ENCODE peak calls at places on chromosomes 5 and 9, in seven cellular contexts. K is right atrium auricular region, L is esophagus squamous epithelium, N is fibroblast of lung, B is upper lobe of right lung, Z is heart right ventricle, V is lower lobe of right lung. J is an unnamed sample.

GRCh38 chr9:133779516-133780403 is 41.6 kb upstream of the SARDH start:
- DNase-seq in N (no peak), L (no peak), B (no peak), V (no peak), K (no peak), Z (no peak), J (no peak)

GRCh38 chr5:9340095-9340494 is 205.8 kb downstream of the SEMA5A start:
- DNase-seq in K (no peak), Z (peak; percentile 35), N (peak; percentile 36), V (no peak), B (no peak), L (no peak), J (no peak)

GRCh38 chr5:100802188-100802587 is 100.9 kb downstream of the ST8SIA4 start:
- DNase-seq in L (no peak), B (no peak), V (no peak), N (no peak), K (no peak), Z (no peak), J (no peak)

GRCh38 chr5:53334431-53334941 is 145.9 kb upstream of the FST start:
- DNase-seq in V (no peak), N (peak; percentile 85), K (no peak), L (no peak), B (no peak), Z (no peak), J (no peak)

GRCh38 chr5:2270467-2270866 is 387.7 kb upstream of the IRX4 start:
- DNase-seq in Z (no peak), B (no peak), N (no peak), K (no peak), L (no peak), V (no peak), J (no peak)

GRCh38 chr9:10007356-10007755 is 605.4 kb downstream of the PTPRD start:
- DNase-seq in L (no peak), Z (no peak), B (no peak), N (no peak), V (no peak), K (no peak), J (no peak)

GRCh38 chr9:78932849-78933627 is 636.1 kb downstream of the PSAT1 start:
- DNase-seq in N (peak; percentile 84), B (no peak), Z (no peak), V (no peak), L (no peak), K (no peak), J (no peak)

GRCh38 chr5:37665272-37665671 is 174.6 kb downstream of the GDNF start:
- DNase-seq in Z (no peak), K (no peak), B (no peak), V (no peak), L (no peak), N (peak; percentile 57), J (no peak)

GRCh38 chr5:134512661-134512999 is 12.8 kb upstream of the JADE2 start:
- DNase-seq in K (no peak), B (no peak), L (no peak), Z (no peak), N (no peak), V (no peak), J (no peak)

GRCh38 chr5:66633754-66634153 is 37.6 kb downstream of the MAST4 start:
- DNase-seq in K (no peak), Z (no peak), B (no peak), N (no peak), L (no peak), V (no peak), J (no peak)

GRCh38 chr5:56552612-56553268 is 262.6 kb upstream of the MAP3K1 start:
- DNase-seq in L (no peak), B (no peak), N (peak; percentile 59), K (no peak), V (no peak), Z (no peak), J (no peak)

GRCh38 chr5:111197523-111197922 is 26.7 kb upstream of the CAMK4 start:
- DNase-seq in V (no peak), L (no peak), Z (no peak), K (no peak), B (no peak), N (peak; percentile 1), J (no peak)

GRCh38 chr5:131379071-131379538 is 115.3 kb downstream of the CDC42SE2 start:
- DNase-seq in B (no peak), Z (no peak), K (no peak), N (peak; percentile 25), L (no peak), V (no peak), J (no peak)

GRCh38 chr5:10036136-10036535 is 213.6 kb downstream of the ATPSCKMT start:
- DNase-seq in N (peak; percentile 65), K (no peak), B (no peak), L (no peak), Z (no peak), V (no peak), J (no peak)

GRCh38 chr5:125575561-125576504 is 829.4 kb upstream of the ZNF608 start:
- DNase-seq in B (no peak), Z (no peak), V (no peak), K (no peak), L (no peak), N (peak; percentile 49), J (no peak)

GRCh38 chr5:41368158-41368557 is 142.2 kb downstream of the PLCXD3 start:
- DNase-seq in K (no peak), Z (no peak), L (no peak), B (no peak), V (no peak), N (peak; percentile 52), J (no peak)

GRCh38 chr9:126643945-126644527 is 30.3 kb downstream of the LMX1B start:
- DNase-seq in V (no peak), Z (no peak), L (no peak), N (no peak), K (no peak), B (no peak), J (no peak)

GRCh38 chr5:122151640-122152039 is 22.3 kb downstream of the ZNF474 start:
- DNase-seq in V (no peak), Z (no peak), L (no peak), N (peak; percentile 99), K (no peak), B (no peak), J (no peak)

GRCh38 chr9:26687421-26687820 is 205.2 kb downstream of the CAAP1 start:
- DNase-seq in B (no peak), K (no peak), N (no peak), L (no peak), V (no peak), Z (no peak), J (no peak)

GRCh38 chr9:72400866-72401265 is 35.9 kb upstream of the ZFAND5 start:
- DNase-seq in N (no peak), B (no peak), V (no peak), K (no peak), L (no peak), Z (no peak), J (no peak)

GRCh38 chr5:60958088-60958487 is 13.1 kb downstream of the NDUFAF2 start:
- DNase-seq in B (no peak), L (no peak), K (no peak), Z (no peak), V (no peak), N (no peak), J (no peak)

GRCh38 chr5:60960591-60960990 is 15.6 kb downstream of the NDUFAF2 start:
- DNase-seq in B (no peak), Z (no peak), V (no peak), N (peak; percentile 18), K (no peak), L (no peak), J (no peak)

GRCh38 chr5:60961685-60962084 is 16.7 kb downstream of the NDUFAF2 start:
- DNase-seq in N (peak; percentile 48), V (no peak), Z (no peak), L (no peak), B (no peak), K (no peak), J (no peak)

GRCh38 chr5:60958712-60959111 is 13.7 kb downstream of the NDUFAF2 start:
- DNase-seq in Z (no peak), B (no peak), K (no peak), N (no peak), V (no peak), L (no peak), J (no peak)

GRCh38 chr5:60959156-60959555 is 14.2 kb downstream of the NDUFAF2 start:
- DNase-seq in N (peak; percentile 7), B (no peak), K (no peak), Z (no peak), V (no peak), L (no peak), J (no peak)
- TF ChIP-seq CTCF in N (no peak), B (peak; percentile 28), K (peak; percentile 54), Z (peak; percentile 60), V (no peak), L (no peak), J (peak; percentile 49)

GRCh38 chr9:129142536-129142935 is 31.3 kb downstream of the PTPA start:
- DNase-seq in Z (no peak), N (no peak), B (no peak), V (no peak), L (no peak), K (no peak), J (no peak)
- H3K4me1 ChIP-seq in Z (peaks cover 98% of the 10 kb centered on the region), N (peaks cover 72% of the 10 kb centered on the region), B (peaks cover 91% of the 10 kb centered on the region), V (peaks cover 96% of the 10 kb centered on the region), L (peaks cover 85% of the 10 kb centered on the region), K (peaks cover 97% of the 10 kb centered on the region), J (peaks cover 64% of the 10 kb centered on the region)

DNA sequence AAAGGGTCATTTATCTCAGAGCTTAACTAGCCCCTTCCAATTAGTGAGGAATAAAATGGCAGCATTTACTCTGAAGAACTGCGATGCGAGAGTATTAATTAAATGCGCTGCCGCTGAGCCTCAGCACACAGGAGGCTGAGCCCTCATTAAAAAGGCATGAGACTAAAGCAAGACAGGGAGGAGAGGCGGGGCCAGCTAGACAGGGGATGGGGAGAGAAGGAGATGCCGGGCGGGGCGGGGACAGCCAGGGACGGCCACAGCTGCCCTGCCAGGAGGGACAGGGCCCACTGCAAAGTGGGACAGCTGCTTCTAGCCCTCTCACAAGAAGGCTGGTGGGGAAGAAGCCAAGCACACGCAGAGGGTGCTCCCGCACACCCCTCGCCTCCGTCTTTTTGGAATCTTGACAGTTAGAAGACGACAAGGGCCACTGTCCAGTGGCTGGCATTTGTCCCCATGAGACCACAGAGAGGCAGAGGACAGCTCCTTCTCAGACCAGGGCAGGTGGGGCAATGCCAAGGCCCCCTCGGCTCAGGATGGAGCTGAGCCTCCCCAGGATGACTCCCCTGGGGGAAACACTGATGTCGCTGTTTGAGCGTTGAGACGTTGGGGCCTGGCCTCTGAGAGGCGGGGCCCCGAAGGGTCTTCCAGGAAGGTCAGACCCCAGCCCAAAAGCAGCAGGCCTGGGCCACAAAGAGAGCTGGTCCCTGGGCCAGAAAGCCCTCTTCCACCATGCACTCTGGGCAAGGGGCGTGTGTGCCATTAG is 26.9 kb downstream of the ADAMTS2 start:
- DNase-seq in L (no peak), V (no peak), B (peak; percentile 23), Z (no peak), N (peak; percentile 20), K (no peak), J (no peak)
- H3K9me3 ChIP-seq in L (no peaks in the 10 kb centered on the region), V (no peaks in the 10 kb centered on the region), B (no peaks in the 10 kb centered on the region), Z (no peaks in the 10 kb centered on the region), N (no peaks in the 10 kb centered on the region), K (no peaks in the 10 kb centered on the region), J (no peaks in the 10 kb centered on the region)

DNA sequence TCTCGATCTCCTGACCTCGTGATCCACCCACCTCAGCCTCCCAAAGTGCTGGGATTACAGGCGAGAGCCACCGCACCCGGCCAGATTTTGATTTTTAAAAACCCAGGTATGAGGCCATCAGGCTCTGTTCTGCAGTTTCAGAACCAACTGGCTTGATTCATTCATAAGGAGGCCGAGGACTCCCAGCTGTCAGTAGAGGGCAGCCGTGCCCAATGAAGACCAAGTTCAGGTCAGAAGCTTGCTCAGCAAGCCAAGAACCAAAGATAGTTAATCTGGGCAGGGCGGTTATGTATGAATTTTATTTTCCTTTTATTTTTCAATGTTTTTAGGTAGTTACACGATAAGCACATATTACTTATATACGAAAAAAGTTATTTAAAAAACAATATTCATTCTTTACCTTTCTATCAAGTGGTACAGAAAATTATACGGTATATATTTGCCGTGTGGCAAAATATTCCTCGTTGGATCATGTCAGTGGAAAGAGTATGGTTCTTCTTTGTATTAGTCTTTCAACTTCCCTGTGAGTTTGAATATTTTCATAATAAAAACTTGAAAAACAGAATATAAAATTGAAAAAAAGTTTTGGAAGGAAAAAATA is 18.0 kb downstream of the MGAT1 start:
- DNase-seq in L (no peak), Z (peak; percentile 86), B (peak; percentile 84), K (peak; percentile 83), N (peak; percentile 77), V (peak; percentile 82), J (no peak)
- TF ChIP-seq CTCF in L (peak; percentile 86), Z (peak; percentile 90), B (peak; percentile 79), K (peak; percentile 79), N (peak; percentile 76), V (peak; percentile 75), J (peak; percentile 82)